ENCODE peak calls at places on chromosomes 5 and 9, in six cellular contexts. A is tibial nerve, Z is MM.1S, J is heart right ventricle, H is suprapubic skin, Y is neural progenitor cell. P is an unnamed sample. For H3K4me1, the result is how much of the 10 kb centered on the place peaks cover.

GRCh38 chr9:134293031-134293521 is 33.2 kb upstream of the RXRA start:
- DNase-seq in A (no peak), Z (no peak), J (peak), H (no peak), Y (no peak), P (no peak)

GRCh38 chr9:1238407-1238806 is 188.2 kb downstream of the DMRT2 start:
- DNase-seq in A (no peak), Z (no peak), J (no peak), H (no peak), Y (no peak), P (no peak)

GRCh38 chr9:72931897-72932296 is 21.0 kb downstream of the ALDH1A1 start:
- DNase-seq in A (no peak), Z (no peak), J (no peak), H (no peak), Y (no peak), P (no peak)

GRCh38 chr5:116573617-116574431 is 799 bp downstream of the SEMA6A start:
- DNase-seq in A (no peak), Z (no peak), J (peak), H (peak), Y (peak), P (no peak)

GRCh38 chr5:56507348-56507930 is 274.3 kb upstream of the ANKRD55 start:
- DNase-seq in A (no peak), Z (no peak), J (no peak), H (no peak), Y (no peak), P (no peak)

GRCh38 chr5:106873558-106873957 is 797.2 kb downstream of the EFNA5 start:
- DNase-seq in A (no peak), Z (no peak), J (no peak), H (peak), Y (no peak), P (no peak)

GRCh38 chr5:101976933-101977332 is 319.2 kb downstream of the SLCO4C1 start:
- DNase-seq in A (no peak), Z (no peak), J (no peak), H (no peak), Y (no peak), P (no peak)

GRCh38 chr5:79971156-79971555 is 19.9 kb downstream of the MTX3 start:
- DNase-seq in A (no peak), Z (no peak), J (no peak), H (no peak), Y (no peak), P (no peak)

GRCh38 chr5:36575367-36575781 is 31.0 kb upstream of the SLC1A3 start:
- DNase-seq in A (no peak), Z (no peak), J (no peak), H (no peak), Y (no peak), P (no peak)

GRCh38 chr5:104817127-104817526 is 1254.5 kb upstream of the NUDT12 start:
- DNase-seq in A (no peak), Z (no peak), J (no peak), H (no peak), Y (no peak), P (no peak)

GRCh38 chr5:154937186-154937717 is 759 bp downstream of the GEMIN5 start:
- DNase-seq in A (no peak), Z (no peak), J (no peak), H (no peak), Y (peak), P (no peak)

GRCh38 chr5:38515648-38516047 is 40.8 kb downstream of the LIFR start:
- DNase-seq in A (no peak), Z (no peak), J (no peak), H (no peak), Y (peak), P (no peak)

GRCh38 chr5:54804086-54804485 is 181.3 kb downstream of the ESM1 start:
- DNase-seq in A (no peak), Z (no peak), J (no peak), H (no peak), Y (no peak), P (no peak)

GRCh38 chr9:20320921-20321320 is 301.4 kb downstream of the MLLT3 start:
- DNase-seq in A (no peak), Z (no peak), J (no peak), H (no peak), Y (no peak), P (peak)

GRCh38 chr5:36200513-36200912 is 41.2 kb downstream of the NADK2 start:
- DNase-seq in A (no peak), Z (no peak), J (no peak), H (no peak), Y (no peak), P (no peak)

GRCh38 chr5:131163315-131164119 is 1.5 kb downstream of the HINT1 start:
- DNase-seq in A (no peak), Z (peak), J (no peak), H (no peak), Y (peak), P (no peak)

GRCh38 chr9:123568691-123569342 is 212.8 kb downstream of the CRB2 start:
- DNase-seq in A (no peak), Z (no peak), J (no peak), H (no peak), Y (no peak), P (no peak)

GRCh38 chr9:27059406-27059805 is 49.6 kb upstream of the TEK start:
- DNase-seq in A (no peak), Z (no peak), J (no peak), H (no peak), Y (no peak), P (no peak)

GRCh38 chr5:41796061-41796460 is 74.2 kb downstream of the OXCT1 start:
- DNase-seq in A (no peak), Z (no peak), J (no peak), H (no peak), Y (no peak), P (no peak)

GRCh38 chr9:98364042-98364441 is 108.6 kb upstream of the TBC1D2 start:
- DNase-seq in A (no peak), Z (no peak), J (no peak), H (no peak), Y (no peak), P (peak)

GRCh38 chr5:83721878-83722779 is 1.5 kb upstream of the HAPLN1 start:
- DNase-seq in A (peak), Z (peak), J (peak), H (peak), Y (peak), P (no peak)

GRCh38 chr5:180069589-180070247 is 1.8 kb downstream of the RNF130 start:
- DNase-seq in A (peak), Z (no peak), J (no peak), H (no peak), Y (peak), P (no peak)

GRCh38 chr5:159814810-159815585 is 101.3 kb upstream of the ADRA1B start:
- DNase-seq in A (no peak), Z (no peak), J (no peak), H (no peak), Y (no peak), P (no peak)

GRCh38 chr5:132313378-132313777 is 19.2 kb downstream of the SLC22A4 start:
- DNase-seq in A (no peak), Z (no peak), J (no peak), H (no peak), Y (no peak), P (no peak)

DNA sequence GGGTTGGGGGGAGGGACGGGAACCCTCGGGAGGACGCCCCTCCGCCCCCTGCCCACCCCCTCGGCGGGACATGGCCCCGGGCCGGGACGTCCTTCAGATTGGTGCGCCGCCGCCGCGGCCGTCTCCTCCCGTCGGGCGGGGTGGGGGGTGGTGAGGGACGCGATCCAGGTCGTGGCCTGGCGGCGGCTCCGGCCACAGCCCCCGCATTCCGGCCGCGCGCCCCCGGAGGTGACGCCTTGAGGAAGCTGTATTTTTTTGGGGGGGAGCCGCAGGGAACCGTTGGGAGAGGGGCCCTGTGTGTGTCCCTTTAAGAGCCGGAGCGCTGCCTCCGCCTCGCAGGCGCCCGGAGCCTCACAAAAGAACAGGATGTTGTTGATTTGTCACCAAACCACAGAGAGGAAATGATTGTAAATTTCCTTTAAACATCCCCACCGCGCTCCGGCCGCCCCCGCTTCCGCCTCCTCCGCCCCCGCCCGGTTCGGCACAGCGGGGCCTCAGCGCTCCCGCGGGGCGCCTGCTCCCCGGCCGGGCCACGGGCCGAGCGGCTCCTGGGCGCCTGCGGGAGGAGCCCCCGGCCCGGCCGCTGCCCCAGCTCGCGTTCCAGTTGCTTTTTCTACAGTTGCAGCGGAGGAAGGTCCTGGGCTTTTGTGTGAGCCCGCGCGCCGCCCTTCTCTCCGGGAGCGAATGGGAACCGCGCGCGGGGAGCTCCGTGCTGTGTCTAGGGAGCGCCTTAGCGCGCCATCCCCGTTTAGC is 32.1 kb upstream of the SPRY4 start:
- DNase-seq in A (peak), Z (peak), J (peak), H (peak), Y (peak), P (peak)
- TF ChIP-seq CTCF in A (no peak), Z (no peak), J (no peak), H (no peak), Y (no peak), P (no peak)

GRCh38 chr9:36845844-36846243 is 188.2 kb downstream of the PAX5 start:
- DNase-seq in A (no peak), Z (no peak), J (no peak), H (no peak), Y (no peak), P (no peak)
- H3K4me1 ChIP-seq in A (under half), Z (under half), J (under half), H (under half), Y (under half), P (under half)

DNA sequence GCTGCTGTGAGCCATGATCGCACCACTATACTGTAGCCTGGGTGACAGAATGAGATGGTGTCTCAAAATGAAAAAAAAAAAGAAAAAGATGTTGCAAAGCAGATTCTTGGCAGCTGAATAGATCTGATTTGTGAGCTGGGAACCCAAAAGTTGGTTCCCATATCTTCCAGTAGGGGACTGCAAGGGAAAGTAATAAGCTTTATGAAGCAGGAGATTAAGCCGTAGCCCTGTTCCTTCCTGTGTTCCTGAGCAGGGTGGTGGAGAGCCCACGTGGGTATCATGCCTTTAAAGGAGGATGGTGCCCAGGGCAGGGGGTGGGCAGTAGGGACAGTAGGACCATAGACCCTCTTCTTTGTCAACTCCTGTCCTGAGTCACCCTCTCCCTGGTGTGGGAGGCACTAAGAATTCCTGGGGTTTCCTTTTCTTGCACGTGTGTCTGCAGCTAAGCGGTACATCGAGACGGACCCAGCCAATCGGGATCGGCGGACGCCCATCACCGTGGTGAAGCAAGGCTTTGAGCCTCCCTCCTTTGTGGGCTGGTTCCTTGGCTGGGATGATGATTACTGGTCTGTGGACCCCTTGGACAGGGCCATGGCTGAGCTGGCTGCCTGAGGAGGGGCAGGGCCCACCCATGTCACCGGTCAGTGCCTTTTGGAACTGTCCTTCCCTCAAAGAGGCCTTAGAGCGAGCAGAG is 37.9 kb downstream of the STOM start:
- DNase-seq in A (no peak), Z (no peak), J (no peak), H (no peak), Y (no peak), P (no peak)
- TF ChIP-seq CTCF in A (peak), Z (no peak), J (peak), H (peak), Y (peak), P (peak)

DNA sequence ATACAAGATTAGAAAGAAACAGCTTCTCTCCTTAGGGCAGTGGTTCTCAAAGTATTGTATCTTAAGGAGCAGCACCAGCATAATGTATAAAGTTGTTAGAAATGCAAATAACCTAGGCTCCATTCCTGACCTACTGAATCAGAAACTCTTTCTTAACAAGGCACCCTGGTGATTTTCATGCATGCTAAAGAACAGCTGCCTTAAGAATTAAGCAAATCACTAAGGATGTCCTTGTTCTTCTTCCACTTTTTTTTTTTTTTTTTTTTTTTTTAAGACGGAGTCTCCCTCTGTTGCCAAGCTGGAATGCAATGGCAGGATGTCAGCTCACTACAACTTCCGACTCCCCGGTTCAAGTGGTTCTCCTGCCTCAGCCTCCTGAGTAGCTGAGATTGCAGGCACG is 1095.2 kb upstream of the EDIL3 start:
- DNase-seq in A (no peak), Z (no peak), J (no peak), H (no peak), Y (no peak), P (no peak)
- H3K4me1 ChIP-seq in A (under half), Z (under half), J (under half), H (under half), Y (under half), P (under half)

GRCh38 chr5:141039517-141039916 is 11.7 kb upstream of the PCDHB1 start:
- DNase-seq in A (no peak), Z (no peak), J (no peak), H (no peak), Y (no peak), P (no peak)

GRCh38 chr5:141041427-141041785 is 9.8 kb upstream of the PCDHB1 start:
- DNase-seq in A (no peak), Z (no peak), J (no peak), H (no peak), Y (no peak), P (no peak)

GRCh38 chr5:141040093-141040762 is 10.9 kb upstream of the PCDHB1 start:
- DNase-seq in A (peak), Z (peak), J (peak), H (no peak), Y (peak), P (no peak)

GRCh38 chr5:141039061-141039460 is 12.1 kb upstream of the PCDHB1 start:
- DNase-seq in A (no peak), Z (no peak), J (no peak), H (no peak), Y (no peak), P (no peak)

DNA sequence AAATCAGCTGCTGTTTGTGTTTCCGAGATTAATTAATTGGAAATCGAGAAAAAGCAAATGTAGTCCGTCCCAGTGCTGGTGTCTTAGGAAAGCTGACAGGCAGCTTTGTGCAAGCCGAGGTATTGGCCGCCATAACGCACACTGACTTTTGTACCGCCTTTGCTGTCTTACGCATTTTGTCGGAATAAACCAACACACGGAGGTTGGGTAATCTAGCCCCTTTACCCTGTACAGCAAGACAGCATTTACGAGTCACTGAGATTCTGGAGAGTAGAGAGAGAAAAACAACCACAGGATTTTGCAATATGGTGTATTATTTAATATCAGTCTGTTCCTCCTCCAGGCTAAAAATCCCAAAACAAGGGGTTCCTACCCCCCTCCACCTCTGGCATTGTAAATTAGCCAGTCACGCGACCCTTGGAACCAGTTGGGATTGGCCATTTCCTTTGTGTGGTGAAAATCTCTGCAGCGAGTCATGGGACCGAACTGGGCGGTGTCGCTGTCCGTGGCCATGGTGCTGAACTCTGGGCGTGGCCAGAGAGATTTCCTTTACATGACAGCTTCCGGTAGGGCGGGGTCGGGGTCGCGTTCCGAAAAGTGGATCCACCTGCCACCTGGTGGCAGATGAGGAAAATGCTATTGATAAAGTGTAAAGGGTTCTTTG is 10.3 kb upstream of the PCDHB1 start:
- DNase-seq in A (peak), Z (peak), J (peak), H (peak), Y (peak), P (peak)
- TF ChIP-seq CTCF in A (peak), Z (peak), J (peak), H (peak), Y (peak), P (peak)

GRCh38 chr9:91833096-91833877 is 116.7 kb downstream of the ROR2 start:
- DNase-seq in A (no peak), Z (no peak), J (no peak), H (no peak), Y (no peak), P (no peak)

GRCh38 chr9:91832322-91832721 is 117.7 kb downstream of the ROR2 start:
- DNase-seq in A (no peak), Z (no peak), J (no peak), H (no peak), Y (no peak), P (no peak)

GRCh38 chr9:91835632-91836031 is 114.4 kb downstream of the ROR2 start:
- DNase-seq in A (no peak), Z (peak), J (no peak), H (no peak), Y (no peak), P (no peak)

GRCh38 chr9:91834740-91835139 is 115.3 kb downstream of the ROR2 start:
- DNase-seq in A (no peak), Z (no peak), J (no peak), H (no peak), Y (no peak), P (no peak)

DNA sequence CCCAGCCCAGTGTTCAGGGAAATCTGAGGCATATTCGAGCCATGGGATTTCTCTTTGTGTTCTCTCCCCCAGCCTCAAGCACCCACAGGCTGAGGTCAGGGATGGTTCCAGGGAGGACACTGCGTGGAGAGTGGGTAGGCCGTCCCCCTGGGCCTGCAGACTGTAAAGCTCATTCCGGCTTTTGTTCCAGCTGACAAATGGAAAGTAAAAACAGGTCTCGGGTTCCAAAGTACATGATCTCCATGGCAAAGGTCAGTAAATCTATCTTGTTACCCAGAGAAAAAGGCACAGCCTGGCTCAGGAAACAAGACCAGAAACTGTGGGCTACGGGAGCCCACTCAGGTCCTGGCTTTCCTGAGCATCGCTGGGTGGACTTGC is 116.2 kb downstream of the ROR2 start:
- DNase-seq in A (no peak), Z (no peak), J (no peak), H (no peak), Y (no peak), P (no peak)
- H3K4me1 ChIP-seq in A (under half), Z (under half), J (under half), H (under half), Y (under half), P (half or more)

DNA sequence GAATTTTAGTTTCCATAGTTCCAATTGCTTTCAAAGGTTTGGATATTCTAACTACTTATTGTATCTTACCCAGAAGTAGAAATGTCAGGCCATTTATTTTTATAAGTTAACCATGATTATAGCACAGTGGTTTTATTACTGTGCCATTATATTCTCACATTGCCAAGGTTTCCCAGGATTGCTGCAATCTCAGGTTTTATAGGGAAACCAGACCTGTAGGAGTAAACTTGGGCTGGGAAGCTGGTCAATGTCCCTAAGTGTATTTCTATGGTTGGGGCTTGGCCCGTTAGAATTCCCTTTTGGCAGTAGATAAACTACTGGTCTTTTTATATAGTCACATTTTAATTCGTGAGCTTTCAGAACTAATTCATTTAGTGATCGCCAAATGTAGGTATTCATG is 396.6 kb upstream of the KCNN2 start:
- DNase-seq in A (no peak), Z (no peak), J (no peak), H (no peak), Y (no peak), P (no peak)
- TF ChIP-seq CTCF in A (no peak), Z (no peak), J (no peak), H (no peak), Y (no peak), P (no peak)

GRCh38 chr5:178389796-178390195 is 157.2 kb upstream of the PHYKPL start:
- DNase-seq in A (no peak), Z (no peak), J (no peak), H (peak), Y (peak), P (no peak)

GRCh38 chr5:178389031-178389729 is 156.6 kb upstream of the PHYKPL start:
- DNase-seq in A (no peak), Z (no peak), J (no peak), H (peak), Y (no peak), P (no peak)

GRCh38 chr5:178394074-178394473 is 161.5 kb upstream of the PHYKPL start:
- DNase-seq in A (no peak), Z (no peak), J (no peak), H (peak), Y (no peak), P (no peak)

GRCh38 chr5:178392386-178392785 is 159.8 kb upstream of the PHYKPL start:
- DNase-seq in A (no peak), Z (no peak), J (no peak), H (no peak), Y (no peak), P (no peak)

DNA sequence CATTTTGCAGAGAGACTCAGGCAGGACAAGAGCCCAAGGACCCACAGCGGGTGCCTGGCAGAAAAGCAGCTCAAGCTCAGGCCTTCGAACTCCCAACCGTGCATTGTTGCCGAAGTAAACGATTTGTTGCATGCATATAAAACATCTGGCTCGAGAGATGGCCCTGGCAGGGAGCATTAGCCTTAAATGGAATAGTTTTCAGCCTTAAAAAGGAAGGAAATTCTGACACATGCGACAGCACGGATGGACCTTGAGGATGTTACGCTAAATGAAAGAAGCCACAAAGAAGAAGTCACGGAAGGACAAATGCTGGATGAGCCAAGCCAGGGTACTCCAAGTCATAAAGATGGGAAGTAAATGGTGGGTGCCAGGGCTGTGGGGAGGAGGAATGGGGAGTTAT is 160.4 kb upstream of the PHYKPL start:
- DNase-seq in A (no peak), Z (no peak), J (no peak), H (no peak), Y (no peak), P (no peak)
- H3K4me1 ChIP-seq in A (under half), Z (under half), J (under half), H (under half), Y (under half), P (under half)

P was measured in esophagus muscularis mucosa.